ENCODE peak calls at places on chromosomes 4 and X, in six cellular contexts. A is HCT116, S is K562, O is Panc1, K is upper lobe of left lung, I is HepG2. Q is an unnamed sample. For H3K4me1, the result is how much of the 10 kb centered on the place peaks cover.

GRCh38 chr4:185390941-185391340 is 4.8 kb downstream of the LRP2BP start:
- ATAC-seq in A (no peak), S (no peak), O (no peak), K (no peak), I (no peak), Q (no peak)

GRCh38 chrX:50188859-50189258 is 11.9 kb downstream of the AKAP4 start:
- ATAC-seq in A (no peak), S (no peak), O (no peak), K (no peak), I (no peak), Q (no peak)

GRCh38 chr4:54090404-54090803 is 9.6 kb upstream of the GSX2 start:
- ATAC-seq in A (no peak), S (no peak), O (no peak), K (no peak), I (no peak), Q (no peak)

GRCh38 chr4:76726631-76727030 is 171.3 kb downstream of the SOWAHB start:
- ATAC-seq in A (no peak), S (no peak), O (no peak), K (no peak), I (no peak), Q (no peak)

GRCh38 chrX:154547245-154548027 is at the start of gene IKBKG:
- ATAC-seq in A (peak), S (peak), O (peak), K (peak), I (peak), Q (peak)

GRCh38 chr4:55330241-55330640 is 15.8 kb upstream of the SRD5A3 start:
- ATAC-seq in A (no peak), S (no peak), O (no peak), K (peak), I (no peak), Q (no peak)

GRCh38 chrX:83508526-83509245 is 596 bp downstream of the POU3F4 start:
- ATAC-seq in A (no peak), S (no peak), O (no peak), K (peak), I (no peak), Q (no peak)

GRCh38 chr4:35164063-35164462 is 1080.3 kb downstream of the ARAP2 start:
- ATAC-seq in A (no peak), S (no peak), O (no peak), K (no peak), I (no peak), Q (no peak)

GRCh38 chrX:56563231-56564116 is at the start of gene UBQLN2:
- ATAC-seq in A (peak), S (peak), O (peak), K (peak), I (peak), Q (peak)

GRCh38 chrX:70062076-70062475 is at the start of gene OTUD6A:
- ATAC-seq in A (no peak), S (peak), O (no peak), K (no peak), I (no peak), Q (no peak)

GRCh38 chrX:154135458-154136229 is 8.4 kb upstream of the OPN1LW start:
- ATAC-seq in A (no peak), S (no peak), O (no peak), K (no peak), I (no peak), Q (no peak)

GRCh38 chrX:40570346-40571093 is 10.2 kb upstream of the ATP6AP2 start:
- ATAC-seq in A (no peak), S (peak), O (no peak), K (no peak), I (no peak), Q (no peak)

GRCh38 chrX:143570747-143571146 is 53.5 kb upstream of the SPANXN3 start:
- ATAC-seq in A (no peak), S (no peak), O (no peak), K (no peak), I (no peak), Q (no peak)

GRCh38 chr4:108834787-108835384 is 72.0 kb upstream of the ETNPPL start:
- ATAC-seq in A (peak), S (peak), O (no peak), K (no peak), I (peak), Q (no peak)

GRCh38 chrX:139200793-139201192 is 329.7 kb upstream of the F9 start:
- ATAC-seq in A (no peak), S (no peak), O (no peak), K (no peak), I (no peak), Q (no peak)

GRCh38 chr4:10664408-10664807 is 20.2 kb downstream of the CLNK start:
- ATAC-seq in A (peak), S (no peak), O (no peak), K (peak), I (no peak), Q (peak)

GRCh38 chr4:170672571-170672970 is 582.8 kb upstream of the AADAT start:
- ATAC-seq in A (no peak), S (no peak), O (no peak), K (no peak), I (no peak), Q (no peak)

GRCh38 chr4:48047896-48048295 is 31.3 kb downstream of the NIPAL1 start:
- ATAC-seq in A (no peak), S (no peak), O (no peak), K (peak), I (peak), Q (no peak)

GRCh38 chr4:67809502-67809901 is 55.3 kb upstream of the GNRHR start:
- ATAC-seq in A (no peak), S (no peak), O (no peak), K (no peak), I (peak), Q (no peak)

GRCh38 chr4:40307627-40308497 is 27.3 kb upstream of the CHRNA9 start:
- ATAC-seq in A (no peak), S (peak), O (no peak), K (peak), I (no peak), Q (peak)

GRCh38 chrX:130015181-130015580 is 32.7 kb downstream of the BCORL1 start:
- ATAC-seq in A (no peak), S (no peak), O (no peak), K (no peak), I (no peak), Q (no peak)

GRCh38 chr4:107854326-107855030 is 29.7 kb downstream of the SGMS2 start:
- ATAC-seq in A (peak), S (no peak), O (no peak), K (no peak), I (no peak), Q (peak)

GRCh38 chr4:86855572-86855971 is 6.4 kb upstream of the SLC10A6 start:
- ATAC-seq in A (peak), S (no peak), O (no peak), K (no peak), I (no peak), Q (no peak)
- TF ChIP-seq POLR2AphosphoS5 in A (no peak), S (no peak), O (no peak), K (no peak), I (no peak), Q (no peak)

GRCh38 chr4:93182722-93183121 is 645.8 kb upstream of the ATOH1 start:
- ATAC-seq in A (no peak), S (no peak), O (no peak), K (no peak), I (no peak), Q (no peak)
- H3K4me1 ChIP-seq in A (under half), S (under half), O (under half), K (under half), I (under half), Q (under half)

GRCh38 chr4:17642404-17642783 is 28.0 kb downstream of the MED28 start:
- ATAC-seq in A (no peak), S (no peak), O (no peak), K (no peak), I (no peak), Q (no peak)

GRCh38 chr4:17650404-17650803 is 36.0 kb downstream of the MED28 start:
- ATAC-seq in A (no peak), S (no peak), O (no peak), K (no peak), I (no peak), Q (no peak)

GRCh38 chr4:17647927-17648326 is 33.5 kb downstream of the MED28 start:
- ATAC-seq in A (peak), S (peak), O (peak), K (no peak), I (peak), Q (no peak)

GRCh38 chr4:17646693-17647092 is 32.3 kb downstream of the MED28 start:
- ATAC-seq in A (no peak), S (no peak), O (no peak), K (peak), I (peak), Q (no peak)

GRCh38 chr4:17647176-17647806 is 32.9 kb downstream of the MED28 start:
- ATAC-seq in A (no peak), S (peak), O (no peak), K (peak), I (peak), Q (no peak)
- H3K4me3 ChIP-seq in A (no peak), S (no peak), O (no peak), K (no peak), I (no peak), Q (no peak)

DNA sequence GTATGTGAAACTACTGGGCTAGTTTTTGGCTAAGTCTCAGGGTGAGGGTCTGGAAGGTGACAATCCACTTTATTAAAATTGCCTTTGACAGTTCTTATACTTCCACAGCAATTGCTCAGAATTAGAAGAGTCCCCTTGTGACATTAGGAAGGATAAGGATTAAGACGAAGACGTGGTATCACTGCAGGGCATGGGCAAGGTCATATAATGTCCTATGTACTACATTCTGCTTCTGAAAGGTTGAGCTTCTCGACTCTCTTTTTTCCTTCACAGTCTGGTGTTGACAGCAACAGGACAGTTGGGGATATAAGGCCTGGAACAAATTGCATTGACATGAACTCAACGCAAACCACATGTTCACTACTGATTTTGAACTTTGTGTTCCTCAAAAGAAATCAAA is 40.9 kb upstream of the PRDM5 start:
- ATAC-seq in A (no peak), S (no peak), O (no peak), K (no peak), I (no peak), Q (no peak)
- TF ChIP-seq POLR2AphosphoS5 in A (no peak), S (no peak), O (no peak), K (no peak), I (no peak), Q (no peak)

GRCh38 chr4:41334182-41334581 is 77.5 kb downstream of the UCHL1 start:
- ATAC-seq in A (peak), S (no peak), O (no peak), K (no peak), I (no peak), Q (no peak)
- H3K4me1 ChIP-seq in A (under half), S (under half), O (under half), K (under half), I (under half), Q (under half)

DNA sequence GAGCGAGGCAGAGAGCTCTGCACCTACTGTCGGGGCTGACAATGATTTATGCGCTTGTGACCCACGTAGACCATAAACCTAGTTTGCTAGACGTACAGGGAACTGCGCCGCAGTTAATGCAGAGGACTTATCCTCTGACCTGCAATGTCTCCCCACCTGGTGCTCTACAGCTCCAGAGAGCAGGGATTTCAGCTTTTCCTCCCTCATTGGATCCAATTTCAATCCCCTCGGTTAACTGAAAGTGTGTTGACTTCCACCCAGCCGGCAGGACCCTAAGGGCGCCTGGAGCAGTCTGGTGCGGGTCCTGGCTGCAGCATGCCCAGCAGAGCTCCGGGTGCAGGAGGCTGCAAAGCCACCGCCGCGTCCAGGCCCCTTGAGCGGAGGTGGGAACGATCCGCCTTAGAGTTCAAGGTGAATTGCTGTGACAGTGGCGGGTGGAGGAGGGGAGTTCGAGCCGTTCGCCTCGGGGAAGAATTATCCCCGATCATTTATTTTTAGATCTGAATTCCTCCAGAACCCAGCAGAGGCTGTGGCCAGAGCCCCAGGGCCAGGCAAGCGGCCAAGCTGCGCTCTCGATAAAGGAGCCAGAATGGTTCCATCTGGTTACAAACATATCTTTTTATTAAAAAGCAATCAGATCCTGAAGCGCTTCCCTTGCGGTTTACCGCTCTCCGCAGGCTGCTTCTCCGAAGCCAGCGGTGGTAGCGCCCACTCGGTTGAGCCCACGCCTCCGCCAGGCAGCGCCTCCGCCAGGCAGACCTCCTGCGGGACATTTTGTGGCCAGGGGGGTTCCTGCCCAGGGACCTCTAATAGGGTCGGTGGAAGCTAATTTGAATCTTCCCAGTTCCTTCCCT is 66.0 kb downstream of the FBXO8 start:
- ATAC-seq in A (no peak), S (no peak), O (peak), K (no peak), I (peak), Q (no peak)
- H3K4me3 ChIP-seq in A (no peak), S (no peak), O (peak), K (peak), I (peak), Q (no peak)

GRCh38 chrX:19865567-19866363 is 21.6 kb downstream of the SH3KBP1 start:
- ATAC-seq in A (no peak), S (no peak), O (no peak), K (peak), I (no peak), Q (peak)
- TF ChIP-seq POLR2AphosphoS5 in A (no peak), S (no peak), O (no peak), K (no peak), I (no peak), Q (no peak)

DNA sequence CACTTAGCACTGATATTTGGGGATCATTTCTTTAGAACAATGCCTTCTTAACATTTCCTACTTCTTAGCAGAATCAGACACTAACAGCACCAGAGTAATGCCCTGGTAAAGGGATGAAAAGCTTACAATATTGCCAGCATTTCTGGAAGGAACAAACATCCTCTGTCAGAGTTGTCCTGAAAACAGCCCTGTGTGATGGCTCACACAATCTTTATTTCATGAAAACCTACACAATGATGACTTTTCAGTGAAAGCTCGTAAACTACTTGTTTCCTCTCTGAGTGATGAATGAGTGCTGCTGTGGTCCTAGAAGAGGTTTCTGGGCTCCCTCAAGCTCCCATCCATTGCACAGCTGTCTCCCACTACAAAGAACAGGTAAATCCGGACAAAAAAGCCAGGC is 52.8 kb downstream of the GPC4 start:
- ATAC-seq in A (no peak), S (no peak), O (no peak), K (no peak), I (no peak), Q (no peak)
- H3K4me1 ChIP-seq in A (under half), S (under half), O (under half), K (under half), I (under half), Q (under half)

GRCh38 chrX:23332888-23333821 is 1.5 kb upstream of the PTCHD1 start:
- ATAC-seq in A (no peak), S (no peak), O (no peak), K (no peak), I (peak), Q (peak)

GRCh38 chrX:23332101-23332887 is 2.4 kb upstream of the PTCHD1 start:
- ATAC-seq in A (no peak), S (no peak), O (no peak), K (no peak), I (no peak), Q (no peak)

GRCh38 chrX:23334536-23334870 is at the start of gene PTCHD1:
- ATAC-seq in A (no peak), S (no peak), O (peak), K (no peak), I (no peak), Q (peak)

GRCh38 chrX:23334871-23335599 is 386 bp downstream of the PTCHD1 start:
- ATAC-seq in A (no peak), S (no peak), O (peak), K (no peak), I (no peak), Q (peak)

DNA sequence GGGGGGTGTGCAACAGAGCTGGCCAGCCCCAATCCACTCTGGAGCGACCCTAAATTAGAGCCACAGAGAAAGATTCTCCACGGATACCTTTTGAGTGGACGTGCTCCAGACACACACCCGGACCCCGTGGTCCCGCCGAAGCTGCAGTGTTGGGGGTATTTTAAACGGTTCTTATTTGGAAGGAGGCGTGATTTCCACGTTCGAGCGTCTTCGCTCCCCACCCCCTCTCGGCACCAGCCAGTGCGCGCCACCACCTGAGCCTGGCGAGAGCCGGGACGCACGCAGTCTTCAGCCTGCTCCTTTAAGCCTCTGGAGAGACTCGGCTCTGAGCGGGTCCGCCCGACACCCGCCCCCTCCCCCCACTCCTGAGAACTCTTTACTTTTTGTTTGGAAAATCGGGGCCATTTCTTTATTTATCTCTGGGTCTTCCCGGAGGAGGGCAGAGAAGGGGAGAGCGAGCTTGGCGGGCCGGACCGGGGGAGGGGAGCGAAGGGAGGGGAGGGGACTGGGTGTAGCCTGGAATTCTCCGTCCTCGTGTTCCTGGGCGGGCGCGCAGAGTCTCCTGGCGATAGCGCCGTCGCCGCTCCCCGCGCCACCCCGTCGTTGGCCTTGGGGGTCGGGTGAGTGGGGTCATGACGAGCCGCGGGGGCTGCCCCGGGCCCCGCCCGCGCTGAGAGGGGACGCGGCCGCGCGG is 660 bp upstream of the PTCHD1 start:
- ATAC-seq in A (no peak), S (no peak), O (peak), K (peak), I (no peak), Q (peak)
- H3K4me3 ChIP-seq in A (no peak), S (no peak), O (peak), K (peak), I (no peak), Q (peak)

GRCh38 chr4:26462874-26463273 is 27.4 kb downstream of the CCKAR start:
- ATAC-seq in A (no peak), S (no peak), O (no peak), K (no peak), I (no peak), Q (no peak)
- TF ChIP-seq POLR2AphosphoS5 in A (no peak), S (no peak), O (no peak), K (no peak), I (no peak), Q (peak)